ENCODE peak calls at places on chromosome 1, in ten cellular contexts. R is DMS 273 treated with DMSO at 0.1 percent for 48 hours; N is activated T-cell treated with anti-CD3 and anti-CD28 coated beads, Interleukin-2, amount 50 U/mL, for 72 hours; J is fibroblast of mammary gland; C is GM13977; O is NCI-H524; L is retina; P is kidney glomerular epithelial cell; X is neural progenitor cell; V is iPS-NIHi11. I is an unnamed sample.

GRCh38 chr1:31651025-31651424 is 6.3 kb upstream of the PEF1 start:
- DNase-seq in V (no peak), R (no peak), N (no peak), P (no peak), C (no peak), L (no peak), X (no peak), J (no peak), O (no peak), I (no peak)

GRCh38 chr1:4801192-4801924 is 146.9 kb downstream of the AJAP1 start:
- DNase-seq in R (no peak), V (no peak), P (no peak), C (no peak), J (peak), O (no peak), X (no peak), L (no peak), N (no peak), I (no peak)

GRCh38 chr1:15453773-15454172 is 2.8 kb upstream of the CELA2A start:
- DNase-seq in V (no peak), N (no peak), X (no peak), L (no peak), C (no peak), J (peak), R (no peak), O (no peak), P (no peak), I (no peak)

GRCh38 chr1:203744008-203744972 is 20.7 kb upstream of the LAX1 start:
- DNase-seq in P (no peak), N (peak), V (peak), O (no peak), J (peak), X (no peak), L (no peak), C (peak), R (no peak), I (peak)

GRCh38 chr1:224867715-224868114 is 61.8 kb upstream of the DNAH14 start:
- DNase-seq in V (no peak), L (no peak), C (no peak), J (peak), P (no peak), O (no peak), R (no peak), X (no peak), N (no peak), I (no peak)

GRCh38 chr1:227759345-227760300 is 24.4 kb downstream of the SNAP47 start:
- DNase-seq in O (no peak), X (no peak), P (peak), J (peak), L (no peak), V (peak), N (peak), R (peak), C (no peak), I (no peak)

GRCh38 chr1:220879509-220880366 is 495 bp downstream of the HLX start:
- DNase-seq in C (peak), O (peak), V (peak), P (peak), X (peak), J (peak), L (peak), R (no peak), N (peak), I (no peak)

GRCh38 chr1:20137055-20137454 is 2.1 kb upstream of the PLA2G2F start:
- DNase-seq in R (no peak), V (no peak), N (no peak), L (no peak), P (no peak), J (no peak), C (no peak), O (no peak), X (no peak), I (no peak)

GRCh38 chr1:155081472-155082300 is 3.0 kb downstream of the EFNA3 start:
- DNase-seq in J (no peak), X (peak), O (peak), V (no peak), P (no peak), L (peak), R (no peak), C (no peak), N (peak), I (no peak)

GRCh38 chr1:25430073-25430665 is 528 bp upstream of the MACO1 start:
- DNase-seq in J (peak), L (peak), N (peak), R (peak), V (peak), C (peak), X (peak), O (peak), P (peak), I (peak)

GRCh38 chr1:17250601-17251000 is 1.7 kb downstream of the PADI3 start:
- DNase-seq in R (no peak), V (peak), X (no peak), N (no peak), P (no peak), O (no peak), C (no peak), J (no peak), L (no peak), I (no peak)

GRCh38 chr1:6777813-6778212 is 7.4 kb upstream of the CAMTA1 start:
- DNase-seq in R (no peak), V (no peak), C (no peak), L (no peak), N (no peak), P (no peak), X (no peak), O (no peak), J (no peak), I (no peak)

GRCh38 chr1:44648514-44649250 is 25.6 kb downstream of the TMEM53 start:
- DNase-seq in C (no peak), V (no peak), X (no peak), R (no peak), L (no peak), O (no peak), P (no peak), J (no peak), N (no peak), I (no peak)

GRCh38 chr1:235648954-235649721 is 446 bp downstream of the GNG4 start:
- DNase-seq in J (peak), P (peak), R (peak), O (peak), X (peak), N (peak), L (peak), C (peak), V (peak), I (peak)

GRCh38 chr1:53535226-53535625 is 76.0 kb downstream of the DMRTB1 start:
- DNase-seq in R (no peak), J (no peak), O (peak), N (no peak), X (no peak), V (no peak), P (no peak), C (no peak), L (no peak), I (no peak)

GRCh38 chr1:214864896-214865688 is 217.4 kb upstream of the KCNK2 start:
- DNase-seq in J (peak), V (no peak), R (no peak), O (no peak), C (no peak), N (no peak), X (no peak), L (no peak), P (peak), I (no peak)

I was measured in stimulated activated naive CD8-positive, alpha-beta T cell treated with anti-CD3 and anti-CD28 coated beads, Interleukin-15, Interleukin-2, amounts not matched to agents 100 U/mL and 50 U/mL, for 24 hours.